ENCODE peak calls at places on chromosomes 2 and 18, in eight cellular contexts. One of them, this sample, is unnamed.
A peak's percentile ranks its signal among the peaks of the same experiment; 100 is the strongest.

GRCh38 chr2:233460726-233461431 is 105.7 kb downstream of the USP40 start:
- DNase-seq in left ventricle myocardium superior: peak; percentile 72
- DNase-seq in lung: no peak
- DNase-seq in KBM-7: no peak
- DNase-seq in stimulated activated CD8-positive, alpha-beta memory T cell treated with anti-CD3 and anti-CD28 coated beads, Interleukin-12 subunit alpha, Interleukin-12 subunit beta, amount 100 ng/mL, for 1 hour: no peak
- DNase-seq in kidney tubule cell: no peak
- DNase-seq in GM12891: no peak
- DNase-seq in HEK293T: no peak
- DNase-seq in this sample: no peak

GRCh38 chr2:231666171-231667095 is 41.9 kb upstream of the PTMA start:
- DNase-seq in lung: peak; percentile 95
- DNase-seq in kidney tubule cell: peak; percentile 97
- DNase-seq in left ventricle myocardium superior: peak; percentile 97
- DNase-seq in KBM-7: peak; percentile 95
- DNase-seq in GM12891: no peak
- DNase-seq in HEK293T: peak; percentile 35
- DNase-seq in stimulated activated CD8-positive, alpha-beta memory T cell treated with anti-CD3 and anti-CD28 coated beads, Interleukin-12 subunit alpha, Interleukin-12 subunit beta, amount 100 ng/mL, for 1 hour: no peak
- DNase-seq in this sample: no peak

GRCh38 chr2:74712223-74713053 is 58.4 kb downstream of the SEMA4F start:
- DNase-seq in lung: no peak
- DNase-seq in left ventricle myocardium superior: no peak
- DNase-seq in kidney tubule cell: peak; percentile 30
- DNase-seq in GM12891: no peak
- DNase-seq in HEK293T: no peak
- DNase-seq in stimulated activated CD8-positive, alpha-beta memory T cell treated with anti-CD3 and anti-CD28 coated beads, Interleukin-12 subunit alpha, Interleukin-12 subunit beta, amount 100 ng/mL, for 1 hour: no peak
- DNase-seq in KBM-7: no peak
- DNase-seq in this sample: no peak

GRCh38 chr2:47310801-47311560 is 92.0 kb upstream of the MSH2 start:
- DNase-seq in HEK293T: no peak
- DNase-seq in KBM-7: no peak
- DNase-seq in GM12891: no peak
- DNase-seq in stimulated activated CD8-positive, alpha-beta memory T cell treated with anti-CD3 and anti-CD28 coated beads, Interleukin-12 subunit alpha, Interleukin-12 subunit beta, amount 100 ng/mL, for 1 hour: no peak
- DNase-seq in lung: no peak
- DNase-seq in left ventricle myocardium superior: peak; percentile 74
- DNase-seq in kidney tubule cell: peak; percentile 56
- DNase-seq in this sample: no peak

GRCh38 chr2:33412920-33413319 is 63.5 kb upstream of the RASGRP3 start:
- DNase-seq in left ventricle myocardium superior: no peak
- DNase-seq in HEK293T: peak; percentile 19
- DNase-seq in KBM-7: peak; percentile 53
- DNase-seq in stimulated activated CD8-positive, alpha-beta memory T cell treated with anti-CD3 and anti-CD28 coated beads, Interleukin-12 subunit alpha, Interleukin-12 subunit beta, amount 100 ng/mL, for 1 hour: no peak
- DNase-seq in lung: no peak
- DNase-seq in GM12891: no peak
- DNase-seq in kidney tubule cell: peak; percentile 40
- DNase-seq in this sample: peak; percentile 38

GRCh38 chr2:201837391-201837790 is 31.1 kb downstream of the CDK15 start:
- DNase-seq in KBM-7: no peak
- DNase-seq in HEK293T: no peak
- DNase-seq in stimulated activated CD8-positive, alpha-beta memory T cell treated with anti-CD3 and anti-CD28 coated beads, Interleukin-12 subunit alpha, Interleukin-12 subunit beta, amount 100 ng/mL, for 1 hour: no peak
- DNase-seq in lung: no peak
- DNase-seq in kidney tubule cell: no peak
- DNase-seq in left ventricle myocardium superior: no peak
- DNase-seq in GM12891: no peak
- DNase-seq in this sample: no peak

GRCh38 chr2:126658910-126659613 is 3.1 kb downstream of the GYPC start:
- DNase-seq in kidney tubule cell: peak; percentile 44
- DNase-seq in GM12891: no peak
- DNase-seq in stimulated activated CD8-positive, alpha-beta memory T cell treated with anti-CD3 and anti-CD28 coated beads, Interleukin-12 subunit alpha, Interleukin-12 subunit beta, amount 100 ng/mL, for 1 hour: no peak
- DNase-seq in left ventricle myocardium superior: peak; percentile 82
- DNase-seq in lung: peak; percentile 69
- DNase-seq in KBM-7: no peak
- DNase-seq in HEK293T: no peak
- DNase-seq in this sample: no peak

GRCh38 chr2:229713371-229714079 is 830 bp downstream of the DNER start:
- DNase-seq in GM12891: no peak
- DNase-seq in HEK293T: peak; percentile 16
- DNase-seq in kidney tubule cell: peak; percentile 20
- DNase-seq in stimulated activated CD8-positive, alpha-beta memory T cell treated with anti-CD3 and anti-CD28 coated beads, Interleukin-12 subunit alpha, Interleukin-12 subunit beta, amount 100 ng/mL, for 1 hour: no peak
- DNase-seq in lung: no peak
- DNase-seq in left ventricle myocardium superior: peak; percentile 28
- DNase-seq in KBM-7: no peak
- DNase-seq in this sample: no peak

GRCh38 chr2:17228461-17228860 is 289.8 kb downstream of the RAD51AP2 start:
- DNase-seq in GM12891: no peak
- DNase-seq in left ventricle myocardium superior: no peak
- DNase-seq in lung: no peak
- DNase-seq in HEK293T: no peak
- DNase-seq in stimulated activated CD8-positive, alpha-beta memory T cell treated with anti-CD3 and anti-CD28 coated beads, Interleukin-12 subunit alpha, Interleukin-12 subunit beta, amount 100 ng/mL, for 1 hour: no peak
- DNase-seq in kidney tubule cell: no peak
- DNase-seq in KBM-7: no peak
- DNase-seq in this sample: peak; percentile 29

GRCh38 chr2:224046752-224047151 is 7.7 kb upstream of the SERPINE2 start:
- DNase-seq in HEK293T: no peak
- DNase-seq in lung: no peak
- DNase-seq in GM12891: no peak
- DNase-seq in stimulated activated CD8-positive, alpha-beta memory T cell treated with anti-CD3 and anti-CD28 coated beads, Interleukin-12 subunit alpha, Interleukin-12 subunit beta, amount 100 ng/mL, for 1 hour: no peak
- DNase-seq in kidney tubule cell: no peak
- DNase-seq in KBM-7: no peak
- DNase-seq in left ventricle myocardium superior: no peak
- DNase-seq in this sample: no peak

GRCh38 chr2:170886391-170886790 is 42.7 kb upstream of the GORASP2 start:
- DNase-seq in left ventricle myocardium superior: no peak
- DNase-seq in lung: no peak
- DNase-seq in HEK293T: no peak
- DNase-seq in KBM-7: no peak
- DNase-seq in kidney tubule cell: peak; percentile 93
- DNase-seq in GM12891: no peak
- DNase-seq in stimulated activated CD8-positive, alpha-beta memory T cell treated with anti-CD3 and anti-CD28 coated beads, Interleukin-12 subunit alpha, Interleukin-12 subunit beta, amount 100 ng/mL, for 1 hour: no peak
- DNase-seq in this sample: peak; percentile 81

GRCh38 chr2:62501794-62502500 is 4.0 kb downstream of the TMEM17 start:
- DNase-seq in kidney tubule cell: no peak
- DNase-seq in KBM-7: no peak
- DNase-seq in GM12891: no peak
- DNase-seq in stimulated activated CD8-positive, alpha-beta memory T cell treated with anti-CD3 and anti-CD28 coated beads, Interleukin-12 subunit alpha, Interleukin-12 subunit beta, amount 100 ng/mL, for 1 hour: no peak
- DNase-seq in HEK293T: no peak
- DNase-seq in lung: no peak
- DNase-seq in left ventricle myocardium superior: no peak
- DNase-seq in this sample: no peak

GRCh38 chr18:37274988-37275590 is 290.5 kb downstream of the CELF4 start:
- DNase-seq in HEK293T: no peak
- DNase-seq in lung: no peak
- DNase-seq in GM12891: no peak
- DNase-seq in KBM-7: no peak
- DNase-seq in kidney tubule cell: no peak
- DNase-seq in left ventricle myocardium superior: no peak
- DNase-seq in stimulated activated CD8-positive, alpha-beta memory T cell treated with anti-CD3 and anti-CD28 coated beads, Interleukin-12 subunit alpha, Interleukin-12 subunit beta, amount 100 ng/mL, for 1 hour: no peak
- DNase-seq in this sample: no peak

GRCh38 chr2:191020742-191021381 is 6.9 kb upstream of the STAT1 start:
- DNase-seq in kidney tubule cell: peak; percentile 72
- DNase-seq in KBM-7: no peak
- DNase-seq in HEK293T: no peak
- DNase-seq in lung: peak; percentile 61
- DNase-seq in stimulated activated CD8-positive, alpha-beta memory T cell treated with anti-CD3 and anti-CD28 coated beads, Interleukin-12 subunit alpha, Interleukin-12 subunit beta, amount 100 ng/mL, for 1 hour: no peak
- DNase-seq in left ventricle myocardium superior: no peak
- DNase-seq in GM12891: no peak
- DNase-seq in this sample: peak; percentile 33

GRCh38 chr2:138090330-138090729 is 126.1 kb downstream of the HNMT start:
- DNase-seq in lung: no peak
- DNase-seq in kidney tubule cell: peak; percentile 53
- DNase-seq in stimulated activated CD8-positive, alpha-beta memory T cell treated with anti-CD3 and anti-CD28 coated beads, Interleukin-12 subunit alpha, Interleukin-12 subunit beta, amount 100 ng/mL, for 1 hour: no peak
- DNase-seq in GM12891: peak; percentile 14
- DNase-seq in left ventricle myocardium superior: no peak
- DNase-seq in HEK293T: peak; percentile 17
- DNase-seq in KBM-7: peak; percentile 66
- DNase-seq in this sample: peak; percentile 34

GRCh38 chr2:120572226-120572625 is 163.4 kb upstream of the GLI2 start:
- DNase-seq in kidney tubule cell: no peak
- DNase-seq in GM12891: no peak
- DNase-seq in stimulated activated CD8-positive, alpha-beta memory T cell treated with anti-CD3 and anti-CD28 coated beads, Interleukin-12 subunit alpha, Interleukin-12 subunit beta, amount 100 ng/mL, for 1 hour: no peak
- DNase-seq in left ventricle myocardium superior: no peak
- DNase-seq in KBM-7: no peak
- DNase-seq in HEK293T: no peak
- DNase-seq in lung: no peak
- DNase-seq in this sample: no peak

GRCh38 chr18:25223211-25223610 is 128.8 kb downstream of the ZNF521 start:
- DNase-seq in left ventricle myocardium superior: no peak
- DNase-seq in GM12891: no peak
- DNase-seq in KBM-7: peak; percentile 91
- DNase-seq in lung: no peak
- DNase-seq in HEK293T: no peak
- DNase-seq in kidney tubule cell: no peak
- DNase-seq in stimulated activated CD8-positive, alpha-beta memory T cell treated with anti-CD3 and anti-CD28 coated beads, Interleukin-12 subunit alpha, Interleukin-12 subunit beta, amount 100 ng/mL, for 1 hour: no peak
- DNase-seq in this sample: no peak

This sample was measured in astrocyte of the cerebellum.